ENCODE peak calls at places on chromosomes 7 and 10, in ten cellular contexts. T is K562, C is H1, N is transverse colon, M is sigmoid colon, X is HepG2, A is stomach, W is SK-N-SH, O is suprapubic skin, Z is GM12878. R is an unnamed sample.

GRCh38 chr10:34169677-34170076 is 645.4 kb downstream of the PARD3 start:
- DNase-seq in W (no peak), O (no peak), C (no peak), T (no peak), M (no peak), X (no peak), Z (no peak), A (no peak), N (no peak), R (no peak)

GRCh38 chr7:27126596-27127327 is 3.8 kb downstream of the HOXA4 start:
- DNase-seq in M (no peak), O (no peak), W (no peak), A (no peak), X (no peak), N (no peak), C (no peak), Z (no peak), T (no peak), R (no peak)

GRCh38 chr7:70040971-70041766 is 442.9 kb downstream of the AUTS2 start:
- DNase-seq in X (no peak), C (no peak), Z (no peak), A (no peak), M (no peak), N (no peak), W (no peak), O (no peak), T (no peak), R (no peak)

GRCh38 chr10:119478111-119479047 is 64.1 kb downstream of the RGS10 start:
- DNase-seq in M (no peak), A (no peak), W (no peak), O (no peak), C (no peak), N (no peak), T (no peak), X (no peak), Z (peak), R (no peak)

GRCh38 chr7:27148031-27148775 is 629 bp upstream of the HOXA6 start:
- DNase-seq in N (peak), T (no peak), A (no peak), Z (no peak), W (peak), M (peak), O (peak), X (no peak), C (no peak), R (no peak)

GRCh38 chr10:20858292-20859124 is 38.6 kb downstream of the NEBL start:
- DNase-seq in W (peak), M (no peak), X (peak), A (no peak), C (no peak), N (no peak), T (no peak), Z (no peak), O (no peak), R (no peak)

GRCh38 chr7:121032645-121033460 is 44.3 kb downstream of the CPED1 start:
- DNase-seq in T (no peak), N (no peak), O (no peak), C (no peak), Z (no peak), A (no peak), W (no peak), M (no peak), X (no peak), R (no peak)

GRCh38 chr7:96707901-96708774 is 1.5 kb downstream of the SEM1 start:
- DNase-seq in X (no peak), Z (no peak), T (no peak), A (no peak), W (no peak), N (no peak), M (no peak), O (no peak), C (no peak), R (no peak)

GRCh38 chr7:120089968-120090367 is 183.0 kb upstream of the KCND2 start:
- DNase-seq in Z (no peak), T (no peak), N (no peak), A (no peak), O (no peak), W (peak), X (peak), C (no peak), M (no peak), R (no peak)

GRCh38 chr7:45155941-45156340 is 1.6 kb upstream of the RAMP3 start:
- DNase-seq in W (no peak), N (no peak), Z (no peak), T (no peak), M (peak), A (no peak), O (no peak), C (no peak), X (no peak), R (no peak)

GRCh38 chr10:4691776-4692175 is 134.2 kb upstream of the AKR1E2 start:
- DNase-seq in X (no peak), N (no peak), A (no peak), O (no peak), Z (no peak), C (no peak), W (no peak), M (no peak), T (no peak), R (no peak)

GRCh38 chr10:124353091-124353815 is 65.5 kb downstream of the OAT start:
- DNase-seq in N (no peak), C (no peak), T (no peak), W (peak), O (peak), A (peak), Z (no peak), M (no peak), X (no peak), R (peak)

GRCh38 chr7:78299088-78299487 is 500.5 kb downstream of the PHTF2 start:
- DNase-seq in N (no peak), Z (no peak), T (no peak), W (no peak), X (no peak), O (no peak), A (no peak), C (no peak), M (no peak), R (no peak)

GRCh38 chr10:125083576-125083920 is 76.8 kb downstream of the CTBP2 start:
- DNase-seq in W (no peak), O (peak), N (no peak), A (peak), T (no peak), C (no peak), X (no peak), Z (no peak), M (peak), R (no peak)

GRCh38 chr7:148807451-148807850 is 76.6 kb downstream of the EZH2 start:
- DNase-seq in C (no peak), W (no peak), M (no peak), O (no peak), N (no peak), X (no peak), T (no peak), A (no peak), Z (no peak), R (no peak)

DNA sequence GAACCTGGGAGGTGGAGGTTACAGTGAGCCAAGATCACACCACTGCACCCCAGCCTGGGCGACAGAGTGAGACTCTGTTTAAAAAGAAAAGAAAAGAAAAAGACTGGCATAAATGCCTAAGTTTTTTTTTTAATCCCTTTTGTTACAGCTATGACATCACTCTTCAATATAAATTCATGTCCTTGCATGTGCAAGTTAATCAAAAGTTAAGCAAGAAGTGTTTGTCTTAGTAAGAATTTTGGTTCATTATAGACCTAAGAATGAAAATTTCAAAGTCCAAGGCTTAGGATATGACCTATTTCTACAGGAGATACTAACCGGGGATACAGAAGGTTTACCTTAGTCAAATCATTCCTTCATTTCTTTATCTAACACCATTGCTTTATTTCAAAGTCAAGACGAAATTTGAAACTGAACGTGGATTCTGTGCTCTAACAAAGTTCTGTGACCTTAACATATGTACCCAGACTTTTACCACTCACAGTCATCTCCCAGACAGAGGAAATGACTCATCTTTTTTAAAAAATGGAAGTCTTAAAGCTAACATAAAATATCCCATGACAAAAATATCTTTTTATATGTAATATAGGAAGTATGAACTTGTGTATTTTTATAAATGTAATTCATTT is 29.3 kb upstream of the ITGB8 start:
- DNase-seq in C (no peak), M (no peak), A (no peak), O (no peak), X (no peak), Z (no peak), T (no peak), N (no peak), W (no peak), R (no peak)
- TF ChIP-seq EP300 in C (no peak), M (no peak), A (no peak), O (no peak), X (no peak), Z (peak), T (no peak), N (no peak), W (peak), R (no peak)

DNA sequence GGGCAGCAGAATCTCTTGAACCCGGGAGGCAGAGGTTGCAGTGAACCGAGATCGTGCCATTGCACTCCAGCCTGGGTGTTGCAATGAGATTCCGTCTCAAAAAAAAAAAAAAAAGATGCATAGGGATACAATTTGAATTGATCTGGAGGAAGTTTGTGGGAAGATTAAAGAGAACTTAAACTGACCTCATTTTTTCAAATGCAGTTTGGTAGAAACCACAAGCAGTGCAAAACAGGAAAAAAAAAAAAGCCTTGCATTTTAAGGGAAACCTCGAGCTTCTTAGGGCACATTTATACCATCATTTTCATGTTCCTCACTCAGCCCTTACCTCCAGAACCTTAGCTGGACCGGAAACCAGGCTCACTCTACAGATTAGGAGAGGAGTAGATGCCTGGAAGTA is 2.8 kb downstream of the KCTD7 start:
- DNase-seq in T (no peak), M (no peak), O (no peak), A (no peak), Z (no peak), X (no peak), C (no peak), W (no peak), N (no peak), R (no peak)
- H3K27ac ChIP-seq in T (no peak), M (peak), O (no peak), A (peak), Z (peak), X (no peak), C (no peak), W (no peak), N (peak), R (no peak)

GRCh38 chr7:133355325-133355708 is 102.4 kb downstream of the EXOC4 start:
- DNase-seq in C (no peak), X (no peak), T (no peak), O (no peak), A (no peak), M (no peak), W (no peak), N (no peak), Z (no peak), R (no peak)
- TF ChIP-seq POLR2AphosphoS5 in C (no peak), X (no peak), T (no peak), O (no peak), A (no peak), M (no peak), W (no peak), N (no peak), Z (no peak), R (no peak)

GRCh38 chr7:115083935-115084334 is 162.0 kb downstream of the MDFIC start:
- DNase-seq in X (no peak), Z (no peak), A (no peak), W (no peak), O (no peak), T (no peak), M (no peak), N (no peak), C (no peak), R (no peak)
- TF ChIP-seq EP300 in X (no peak), Z (no peak), A (no peak), W (no peak), O (no peak), T (no peak), M (no peak), N (no peak), C (no peak), R (no peak)

GRCh38 chr10:71478173-71478572 is 81.5 kb downstream of the CDH23 start:
- DNase-seq in N (no peak), A (no peak), C (no peak), O (no peak), W (no peak), M (no peak), X (no peak), Z (no peak), T (no peak), R (no peak)

GRCh38 chr10:71476249-71477011 is 79.7 kb downstream of the CDH23 start:
- DNase-seq in C (no peak), M (peak), O (no peak), N (peak), T (no peak), X (no peak), W (no peak), Z (no peak), A (no peak), R (no peak)

GRCh38 chr10:71479831-71480230 is 83.1 kb downstream of the CDH23 start:
- DNase-seq in M (no peak), W (no peak), T (no peak), Z (no peak), O (no peak), X (no peak), N (no peak), C (no peak), A (no peak), R (no peak)

GRCh38 chr10:71480662-71481061 is 83.9 kb downstream of the CDH23 start:
- DNase-seq in M (no peak), N (no peak), O (no peak), X (no peak), C (no peak), W (no peak), T (no peak), Z (no peak), A (no peak), R (no peak)

GRCh38 chr10:71478966-71479365 is 82.2 kb downstream of the CDH23 start:
- DNase-seq in M (no peak), X (no peak), O (no peak), C (no peak), N (no peak), A (no peak), W (no peak), Z (no peak), T (no peak), R (no peak)
- H3K27ac ChIP-seq in M (no peak), X (no peak), O (no peak), C (no peak), N (no peak), A (no peak), W (no peak), Z (no peak), T (no peak), R (no peak)

GRCh38 chr10:3105166-3105565 is 37.8 kb downstream of the PFKP start:
- DNase-seq in M (no peak), T (no peak), Z (no peak), O (no peak), N (no peak), X (no peak), C (no peak), W (no peak), A (no peak), R (no peak)

GRCh38 chr10:3103646-3104045 is 36.3 kb downstream of the PFKP start:
- DNase-seq in M (no peak), X (no peak), W (no peak), T (no peak), Z (no peak), O (no peak), N (no peak), A (no peak), C (no peak), R (no peak)

GRCh38 chr10:3100856-3101640 is 33.7 kb downstream of the PFKP start:
- DNase-seq in Z (no peak), O (no peak), M (no peak), T (no peak), A (no peak), C (no peak), N (no peak), W (no peak), X (no peak), R (no peak)

GRCh38 chr10:3104251-3104918 is 37.0 kb downstream of the PFKP start:
- DNase-seq in O (no peak), M (no peak), A (no peak), C (no peak), W (no peak), Z (no peak), X (no peak), N (no peak), T (no peak), R (no peak)

DNA sequence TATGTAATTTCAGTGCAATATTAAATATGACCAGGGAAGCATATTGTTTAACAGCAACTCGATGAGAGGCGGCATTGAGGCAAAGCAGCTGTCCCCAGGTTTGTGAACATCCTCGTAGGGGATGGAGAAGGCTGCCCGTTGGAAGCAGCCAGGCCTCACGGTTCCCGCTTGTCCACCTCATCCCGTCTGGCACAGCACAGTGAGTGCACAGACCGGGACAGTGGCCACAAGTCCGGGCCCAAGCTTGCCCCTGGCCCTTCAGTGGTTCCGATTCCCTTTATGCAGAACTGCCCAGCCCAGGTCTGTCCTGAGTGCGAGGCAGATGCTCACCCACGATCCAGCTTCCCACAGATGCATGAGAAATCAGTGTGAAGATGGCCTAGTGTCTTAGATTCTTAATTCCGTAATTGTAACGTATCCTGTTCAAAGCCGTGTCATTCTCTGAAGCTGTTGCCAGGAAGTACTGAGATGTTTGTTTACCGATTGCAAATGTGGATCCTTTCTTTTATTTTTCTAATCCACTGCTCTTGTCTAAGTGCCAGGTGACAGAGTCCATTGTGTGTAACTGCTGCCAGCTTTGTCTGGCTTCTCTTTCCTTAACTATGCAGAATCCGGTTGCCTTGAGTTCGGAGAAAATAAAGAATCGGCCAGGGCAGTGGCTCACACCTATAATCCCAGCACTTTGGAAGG is 35.5 kb downstream of the PFKP start:
- DNase-seq in W (no peak), Z (no peak), X (peak), T (no peak), N (peak), M (peak), C (no peak), O (no peak), A (no peak), R (no peak)
- TF ChIP-seq POLR2AphosphoS5 in W (no peak), Z (no peak), X (no peak), T (no peak), N (no peak), M (peak), C (no peak), O (no peak), A (no peak), R (no peak)

DNA sequence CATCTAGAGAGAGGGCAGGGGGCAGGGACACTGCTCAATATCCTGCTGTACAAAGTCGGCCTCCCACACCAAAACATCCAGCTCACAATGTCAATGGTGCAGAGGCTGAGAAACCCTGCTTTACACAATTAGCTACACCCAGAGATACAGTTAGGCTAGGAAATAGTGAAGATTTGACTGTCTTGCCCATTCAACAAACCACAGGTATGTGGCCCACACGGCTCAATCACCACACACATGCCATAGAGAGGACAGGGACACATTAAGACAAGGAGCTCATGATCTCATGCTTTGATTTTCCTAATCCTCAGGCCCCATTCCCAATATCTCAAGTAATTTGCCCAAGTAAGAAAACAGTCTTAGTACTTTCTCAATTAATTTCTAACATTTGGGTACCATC is 110.4 kb downstream of the OSBPL3 start:
- DNase-seq in O (no peak), X (no peak), W (no peak), M (no peak), Z (no peak), N (no peak), C (no peak), T (no peak), A (no peak), R (no peak)
- TF ChIP-seq EP300 in O (no peak), X (no peak), W (no peak), M (no peak), Z (no peak), N (no peak), C (no peak), T (no peak), A (no peak), R (no peak)